ENCODE peak calls at places on chromosomes 2 and 18, in six cellular contexts. D, N, G, R, L and J are unnamed samples.

GRCh38 chr2:127103243-127104165 is 3.5 kb downstream of the BIN1 start:
- DNase-seq in D (no peak), N (no peak), G (no peak), R (no peak), L (no peak), J (peak)

GRCh38 chr2:383888-384287 is 96.0 kb upstream of the ALKAL2 start:
- DNase-seq in D (no peak), N (peak), G (no peak), R (no peak), L (no peak), J (no peak)

GRCh38 chr2:199456383-199457146 is 1.2 kb downstream of the SATB2 start:
- DNase-seq in D (no peak), N (no peak), G (peak), R (no peak), L (no peak), J (no peak)

GRCh38 chr18:69400976-69401474 is 337 bp downstream of the DOK6 start:
- DNase-seq in D (no peak), N (no peak), G (no peak), R (no peak), L (peak), J (peak)

GRCh38 chr2:236459393-236459792 is 110.2 kb upstream of the ACKR3 start:
- DNase-seq in D (no peak), N (no peak), G (no peak), R (no peak), L (no peak), J (no peak)

GRCh38 chr2:196170681-196171247 is 614 bp downstream of the STK17B start:
- DNase-seq in D (no peak), N (no peak), G (no peak), R (peak), L (no peak), J (no peak)

GRCh38 chr18:10482985-10483949 is 28.8 kb downstream of the APCDD1 start:
- DNase-seq in D (peak), N (no peak), G (no peak), R (no peak), L (no peak), J (no peak)

GRCh38 chr2:173288561-173288960 is 66.1 kb upstream of the CDCA7 start:
- DNase-seq in D (no peak), N (no peak), G (no peak), R (no peak), L (no peak), J (no peak)

GRCh38 chr2:24313744-24314632 is 46.3 kb downstream of the ITSN2 start:
- DNase-seq in D (no peak), N (no peak), G (no peak), R (no peak), L (no peak), J (no peak)

GRCh38 chr2:67694464-67694863 is 297.3 kb downstream of the ETAA1 start:
- DNase-seq in D (no peak), N (no peak), G (no peak), R (no peak), L (peak), J (peak)

GRCh38 chr2:179536185-179536584 is 271.6 kb upstream of the SESTD1 start:
- DNase-seq in D (no peak), N (no peak), G (no peak), R (no peak), L (no peak), J (no peak)

GRCh38 chr2:173390036-173390435 is 35.4 kb downstream of the CDCA7 start:
- DNase-seq in D (no peak), N (no peak), G (no peak), R (peak), L (no peak), J (no peak)

GRCh38 chr2:221999702-222000101 is 299.1 kb downstream of the PAX3 start:
- DNase-seq in D (no peak), N (no peak), G (no peak), R (no peak), L (no peak), J (no peak)

GRCh38 chr18:32929213-32929612 is 156.4 kb upstream of the KLHL14 start:
- DNase-seq in D (no peak), N (no peak), G (no peak), R (no peak), L (no peak), J (no peak)

GRCh38 chr18:46167971-46168370 is 63.8 kb downstream of the HAUS1 start:
- DNase-seq in D (peak), N (no peak), G (no peak), R (no peak), L (no peak), J (no peak)

GRCh38 chr2:12107849-12108420 is 361.5 kb downstream of the LPIN1 start:
- DNase-seq in D (no peak), N (no peak), G (no peak), R (no peak), L (no peak), J (no peak)

GRCh38 chr2:232488097-232488711 is 570 bp upstream of the ECEL1 start:
- DNase-seq in D (no peak), N (no peak), G (no peak), R (no peak), L (peak), J (peak)

GRCh38 chr2:6368271-6368670 is 497.4 kb downstream of the CMPK2 start:
- DNase-seq in D (no peak), N (no peak), G (no peak), R (no peak), L (no peak), J (no peak)

GRCh38 chr2:211665299-211665698 is 873.3 kb downstream of the ERBB4 start:
- DNase-seq in D (no peak), N (no peak), G (no peak), R (no peak), L (no peak), J (no peak)

GRCh38 chr18:49206717-49207116 is 253.7 kb downstream of the DYM start:
- DNase-seq in D (no peak), N (no peak), G (no peak), R (no peak), L (no peak), J (no peak)

GRCh38 chr2:40304340-40304739 is 147.6 kb downstream of the SLC8A1 start:
- DNase-seq in D (no peak), N (no peak), G (no peak), R (no peak), L (no peak), J (peak)

GRCh38 chr18:13612111-13612997 is 114.0 kb downstream of the FAM210A start:
- DNase-seq in D (peak), N (no peak), G (no peak), R (no peak), L (no peak), J (no peak)

GRCh38 chr2:203105996-203106395 is 91.3 kb downstream of the NBEAL1 start:
- DNase-seq in D (no peak), N (no peak), G (no peak), R (no peak), L (no peak), J (no peak)

GRCh38 chr2:98511981-98512380 is 67.3 kb downstream of the INPP4A start:
- DNase-seq in D (no peak), N (no peak), G (no peak), R (no peak), L (no peak), J (no peak)

GRCh38 chr18:37964885-37965571 is 399.4 kb upstream of the CELF4 start:
- DNase-seq in D (no peak), N (no peak), G (no peak), R (no peak), L (no peak), J (no peak)

GRCh38 chr18:51250006-51250405 is 52.5 kb upstream of the MEX3C start:
- DNase-seq in D (no peak), N (no peak), G (no peak), R (no peak), L (no peak), J (no peak)

GRCh38 chr2:118845843-118846666 is 1.4 kb downstream of the EN1 start:
- DNase-seq in D (no peak), N (no peak), G (peak), R (no peak), L (peak), J (no peak)

GRCh38 chr18:9147440-9148238 is 11.1 kb downstream of the ANKRD12 start:
- DNase-seq in D (peak), N (peak), G (no peak), R (peak), L (no peak), J (no peak)

GRCh38 chr18:49843131-49843530 is 29.8 kb upstream of the ACAA2 start:
- DNase-seq in D (no peak), N (no peak), G (no peak), R (no peak), L (no peak), J (no peak)

GRCh38 chr2:110731064-110731463 is 1.3 kb upstream of the ACOXL start:
- DNase-seq in D (no peak), N (no peak), G (no peak), R (no peak), L (no peak), J (no peak)

GRCh38 chr18:78632111-78632541 is 347.5 kb upstream of the SALL3 start:
- DNase-seq in D (no peak), N (no peak), G (no peak), R (no peak), L (no peak), J (no peak)

GRCh38 chr2:187774551-187775071 is 220.4 kb upstream of the TFPI start:
- DNase-seq in D (no peak), N (no peak), G (no peak), R (no peak), L (no peak), J (no peak)

GRCh38 chr2:168894720-168895119 is 4.5 kb upstream of the SPC25 start:
- DNase-seq in D (no peak), N (no peak), G (no peak), R (no peak), L (no peak), J (no peak)

GRCh38 chr2:143452817-143453462 is 323.7 kb downstream of the ARHGAP15 start:
- DNase-seq in D (no peak), N (no peak), G (no peak), R (no peak), L (no peak), J (no peak)

GRCh38 chr2:157782057-157782845 is 93.9 kb downstream of the ACVR1 start:
- DNase-seq in D (no peak), N (no peak), G (no peak), R (peak), L (no peak), J (no peak)

GRCh38 chr2:46010925-46011490 is 286.2 kb upstream of the EPAS1 start:
- DNase-seq in D (no peak), N (peak), G (no peak), R (peak), L (peak), J (no peak)

GRCh38 chr2:174835797-174836255 is 71.6 kb upstream of the CHRNA1 start:
- DNase-seq in D (no peak), N (no peak), G (no peak), R (no peak), L (no peak), J (peak)

GRCh38 chr2:95359035-95359434 is 43.5 kb upstream of the FAHD2A start:
- DNase-seq in D (no peak), N (no peak), G (no peak), R (no peak), L (no peak), J (no peak)

GRCh38 chr18:79534356-79534755 is 138.6 kb downstream of the NFATC1 start:
- DNase-seq in D (no peak), N (no peak), G (no peak), R (no peak), L (no peak), J (peak)

DNA sequence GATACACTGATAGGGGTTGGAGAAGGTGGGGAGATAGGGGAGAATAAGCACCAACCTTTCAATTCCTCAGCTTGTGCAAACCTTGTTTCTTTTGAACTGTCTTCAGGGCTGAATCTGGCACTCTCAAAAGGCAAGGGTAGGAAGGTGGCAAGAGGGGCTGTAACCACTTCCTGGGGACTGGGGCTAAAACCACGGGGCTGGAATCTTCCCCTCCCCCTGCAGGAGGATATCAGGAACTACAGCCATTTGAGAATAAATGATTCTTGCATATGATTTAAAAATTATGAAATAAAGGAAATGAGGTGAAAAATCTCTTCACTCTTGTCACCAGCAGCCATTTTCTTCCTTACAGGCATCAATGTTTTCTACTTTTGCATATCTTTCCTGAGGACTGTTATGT is 50.8 kb downstream of the ATOH8 start:
- DNase-seq in D (no peak), N (no peak), G (peak), R (no peak), L (no peak), J (no peak)
- TF ChIP-seq ATF3 in D (no peak), N (no peak), G (no peak), R (no peak), L (no peak), J (no peak)

GRCh38 chr2:207311316-207312005 is 145.7 kb upstream of the KLF7 start:
- DNase-seq in D (no peak), N (peak), G (peak), R (peak), L (no peak), J (no peak)
- TF ChIP-seq ATF3 in D (no peak), N (no peak), G (peak), R (no peak), L (no peak), J (no peak)

DNA sequence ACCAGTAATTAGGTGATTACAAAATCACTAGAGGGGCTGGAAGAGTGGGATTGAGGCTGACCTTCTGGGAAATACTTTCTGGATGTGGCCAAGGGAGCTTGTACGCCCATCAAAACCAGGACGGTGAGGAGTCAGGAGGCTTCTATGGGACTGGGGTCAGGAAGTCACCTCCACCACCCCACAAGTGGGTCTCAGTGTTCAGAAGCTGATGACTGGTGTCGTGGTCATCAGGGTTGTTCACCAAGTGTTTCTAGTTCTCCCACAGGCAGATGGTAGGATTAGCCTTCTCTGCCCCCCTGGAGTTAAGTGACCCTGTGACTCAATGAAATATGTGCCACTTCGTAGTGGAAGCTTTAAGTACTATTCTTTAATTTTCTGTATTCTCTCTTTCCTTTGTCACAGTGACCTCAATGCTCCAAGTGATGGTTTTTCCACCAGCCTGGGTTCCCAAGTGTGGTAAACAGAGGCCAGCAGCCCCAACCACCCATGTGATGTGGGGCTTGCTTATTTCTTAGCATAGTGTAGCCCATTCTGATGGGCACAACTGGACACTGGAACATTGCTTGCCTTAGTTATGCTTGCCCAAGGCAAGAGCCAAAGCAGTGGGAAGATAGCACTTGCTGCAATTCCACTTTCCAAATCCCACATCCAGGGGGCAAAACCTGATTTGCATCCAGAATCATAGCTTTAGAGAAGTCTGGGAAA is 258.8 kb downstream of the CYP26B1 start:
- DNase-seq in D (no peak), N (no peak), G (no peak), R (no peak), L (peak), J (no peak)
- TF ChIP-seq ATF3 in D (no peak), N (no peak), G (no peak), R (no peak), L (no peak), J (no peak)

DNA sequence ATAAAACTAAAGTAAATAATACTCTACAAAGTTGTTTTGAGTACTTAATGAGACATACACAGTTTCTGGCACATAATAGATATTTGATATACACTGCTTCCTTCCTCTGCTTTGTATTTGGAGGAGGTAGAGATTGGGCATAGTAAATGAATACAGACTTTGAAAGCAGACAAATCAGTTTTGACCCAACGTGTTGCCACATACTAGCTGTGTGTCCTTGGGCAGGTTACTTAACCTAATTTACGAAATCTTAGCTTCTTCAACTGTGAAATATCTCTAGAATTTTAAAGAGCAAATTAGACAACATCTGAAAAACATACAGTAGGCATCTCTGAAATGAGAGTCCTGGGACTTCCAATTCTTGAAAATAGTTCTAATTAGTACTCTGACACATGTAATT is 425.4 kb downstream of the TGIF1 start:
- DNase-seq in D (no peak), N (no peak), G (no peak), R (no peak), L (no peak), J (no peak)
- TF ChIP-seq ATF3 in D (no peak), N (no peak), G (no peak), R (no peak), L (no peak), J (no peak)

GRCh38 chr2:133791191-133791590 is 222.9 kb upstream of the NCKAP5 start:
- DNase-seq in D (no peak), N (no peak), G (no peak), R (no peak), L (no peak), J (no peak)
- TF ChIP-seq ATF3 in D (no peak), N (no peak), G (no peak), R (no peak), L (no peak), J (no peak)

DNA sequence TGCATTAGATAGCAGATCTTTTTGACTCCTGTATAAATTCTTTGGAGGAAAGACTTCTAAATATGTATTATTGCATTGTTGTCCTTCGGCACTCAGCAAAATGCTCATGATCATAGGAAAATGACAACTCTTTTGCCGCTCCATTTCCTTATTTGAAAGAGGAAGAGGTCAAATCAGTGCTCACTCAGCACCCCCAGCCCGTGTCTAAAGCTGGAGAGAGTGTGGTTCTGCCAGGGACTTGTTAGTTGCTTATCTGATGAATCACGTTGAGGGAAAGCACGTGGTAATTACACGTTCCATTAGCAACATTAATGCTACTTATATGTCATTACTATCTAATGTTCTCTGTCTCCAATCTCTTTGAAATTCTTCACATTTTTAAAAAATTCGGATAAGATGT is 46.0 kb upstream of the MBP start:
- DNase-seq in D (no peak), N (no peak), G (no peak), R (no peak), L (no peak), J (no peak)
- TF ChIP-seq ATF3 in D (no peak), N (no peak), G (no peak), R (no peak), L (no peak), J (no peak)

DNA sequence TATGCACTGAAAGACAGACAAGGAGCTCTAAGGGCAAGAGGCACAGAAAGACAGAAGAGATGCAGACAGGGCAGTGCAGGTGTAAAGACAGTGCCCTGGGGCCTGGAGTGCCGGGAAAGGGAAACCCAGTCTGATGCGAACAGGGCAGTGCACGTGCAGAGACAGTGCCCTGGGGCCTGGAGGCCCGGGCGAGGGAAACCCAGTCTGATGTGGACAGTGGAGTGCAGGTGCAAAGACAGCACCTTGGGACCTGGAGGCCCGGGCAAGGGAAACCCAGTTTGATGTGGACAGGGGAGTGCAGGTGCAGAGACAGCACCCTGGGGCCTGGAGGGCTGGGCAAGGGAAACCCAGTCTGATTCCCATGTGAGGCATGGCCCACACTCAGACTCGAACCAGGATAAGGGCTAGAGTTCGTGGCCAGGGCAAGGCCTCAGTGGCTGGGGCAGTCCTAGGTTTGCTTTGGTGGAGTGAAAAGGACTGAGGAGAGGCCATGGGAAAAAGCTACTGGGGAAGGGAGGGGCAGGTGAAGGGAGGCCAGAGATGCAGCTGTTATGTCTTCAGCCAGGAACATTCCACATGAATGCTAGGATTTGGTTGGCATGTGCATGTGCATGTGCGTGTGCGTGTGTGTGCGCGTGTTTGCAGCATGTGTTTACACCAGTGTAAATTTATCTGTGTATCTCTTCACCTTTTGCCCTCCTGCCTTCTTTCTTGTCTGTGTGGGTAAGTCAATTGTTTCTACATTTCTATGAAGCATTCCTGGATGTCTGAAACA is 39.0 kb upstream of the DNMT3A start:
- DNase-seq in D (no peak), N (no peak), G (no peak), R (no peak), L (peak), J (peak)
- TF ChIP-seq ATF3 in D (no peak), N (no peak), G (no peak), R (no peak), L (no peak), J (no peak)